ENCODE peak calls at places on chromosomes 6 and 20, in ten cellular contexts. K is sigmoid colon, Y is cardiac fibroblast, M is cardiac muscle cell, D is AG09309, C is spleen, B is thoracic aorta, I is body of pancreas, L is BJ, G is Panc1. J is an unnamed sample.

GRCh38 chr6:165321150-165321549 is 11.7 kb upstream of the C6orf118 start:
- DNase-seq in K (no peak), Y (no peak), M (no peak), D (no peak), C (no peak), B (no peak), I (no peak), L (no peak), G (no peak), J (no peak)

GRCh38 chr20:50023116-50023802 is 40.5 kb downstream of the SNAI1 start:
- DNase-seq in K (no peak), Y (no peak), M (no peak), D (no peak), C (no peak), B (no peak), I (no peak), L (no peak), G (no peak), J (no peak)

GRCh38 chr6:139230421-139230840 is 61.4 kb downstream of the TXLNB start:
- DNase-seq in K (peak; percentile 71), Y (peak; percentile 52), M (peak; percentile 43), D (no peak), C (no peak), B (no peak), I (no peak), L (no peak), G (no peak), J (no peak)

GRCh38 chr6:27752038-27752885 is 159.9 kb downstream of the OR2B2 start:
- DNase-seq in K (peak; percentile 72), Y (peak; percentile 87), M (peak; percentile 88), D (peak; percentile 45), C (peak; percentile 81), B (no peak), I (peak; percentile 64), L (peak; percentile 33), G (peak; percentile 82), J (peak; percentile 67)

GRCh38 chr20:41245086-41245707 is 72.3 kb downstream of the ZHX3 start:
- DNase-seq in K (peak; percentile 71), Y (peak; percentile 43), M (peak; percentile 54), D (no peak), C (no peak), B (no peak), I (no peak), L (no peak), G (no peak), J (no peak)

GRCh38 chr6:133130863-133131262 is 110.3 kb upstream of the EYA4 start:
- DNase-seq in K (no peak), Y (peak; percentile 22), M (peak; percentile 52), D (no peak), C (no peak), B (no peak), I (peak; percentile 21), L (peak; percentile 9), G (no peak), J (no peak)

GRCh38 chr6:16697437-16698162 is 63.7 kb downstream of the ATXN1 start:
- DNase-seq in K (no peak), Y (no peak), M (no peak), D (no peak), C (no peak), B (no peak), I (no peak), L (no peak), G (no peak), J (no peak)

GRCh38 chr6:93105017-93105416 is 314.3 kb downstream of the EPHA7 start:
- DNase-seq in K (no peak), Y (peak; percentile 8), M (peak; percentile 69), D (no peak), C (no peak), B (no peak), I (no peak), L (no peak), G (no peak), J (no peak)

GRCh38 chr6:107386904-107387303 is 72.5 kb downstream of the PDSS2 start:
- DNase-seq in K (no peak), Y (no peak), M (no peak), D (no peak), C (no peak), B (no peak), I (no peak), L (no peak), G (no peak), J (no peak)

GRCh38 chr20:60598528-60598927 is 640.3 kb downstream of the CDH26 start:
- DNase-seq in K (no peak), Y (no peak), M (no peak), D (no peak), C (no peak), B (no peak), I (no peak), L (no peak), G (no peak), J (no peak)

GRCh38 chr6:41437604-41438003 is 102.2 kb downstream of the NCR2 start:
- DNase-seq in K (no peak), Y (no peak), M (no peak), D (no peak), C (no peak), B (no peak), I (no peak), L (no peak), G (no peak), J (no peak)

GRCh38 chr20:5039255-5039657 is 37.9 kb upstream of the SLC23A2 start:
- DNase-seq in K (no peak), Y (no peak), M (no peak), D (no peak), C (peak; percentile 80), B (no peak), I (no peak), L (no peak), G (no peak), J (peak; percentile 55)

GRCh38 chr6:90302320-90302719 is 5.7 kb upstream of the BACH2 start:
- DNase-seq in K (no peak), Y (no peak), M (no peak), D (no peak), C (no peak), B (no peak), I (no peak), L (no peak), G (no peak), J (no peak)
- TF ChIP-seq CTCF in K (no peak), Y (no peak), M (no peak), D (peak; percentile 62), C (no peak), B (no peak), I (no peak), L (peak; percentile 11), G (no peak), J (no peak)

DNA sequence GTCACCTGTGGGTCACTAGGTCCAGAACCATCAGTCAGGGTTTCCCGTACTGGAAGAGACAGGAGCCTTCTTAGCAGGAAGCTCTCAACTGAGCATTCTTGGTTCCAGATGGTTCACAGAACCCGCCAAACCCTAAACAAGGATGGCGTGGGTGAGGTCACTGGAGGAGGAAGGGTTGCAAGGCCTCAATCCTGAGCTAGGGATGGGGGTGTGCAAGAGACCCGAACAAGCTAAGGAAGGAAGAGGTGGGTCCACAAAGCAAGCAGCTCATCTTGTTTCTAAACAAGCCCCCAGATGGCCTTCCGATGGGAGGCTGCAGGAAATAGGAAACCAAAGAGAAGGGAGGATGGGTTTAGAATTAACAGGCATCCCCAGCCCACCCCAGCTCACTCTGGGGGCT is 92.7 kb downstream of the PREX1 start:
- DNase-seq in K (peak; percentile 28), Y (no peak), M (peak; percentile 15), D (no peak), C (no peak), B (no peak), I (no peak), L (no peak), G (no peak), J (no peak)
- TF ChIP-seq CTCF in K (no peak), Y (no peak), M (no peak), D (no peak), C (no peak), B (no peak), I (no peak), L (no peak), G (no peak), J (no peak)

GRCh38 chr6:11241793-11242201 is 9.3 kb upstream of the NEDD9 start:
- DNase-seq in K (peak; percentile 79), Y (peak; percentile 58), M (peak; percentile 75), D (no peak), C (peak; percentile 75), B (peak; percentile 43), I (peak; percentile 81), L (no peak), G (no peak), J (no peak)
- TF ChIP-seq CTCF in K (peak; percentile 24), Y (peak; percentile 80), M (peak; percentile 97), D (peak; percentile 52), C (peak; percentile 35), B (peak; percentile 90), I (peak; percentile 79), L (peak; percentile 66), G (peak; percentile 57), J (no peak)

GRCh38 chr20:25278636-25279361 is 30.9 kb downstream of the PYGB start:
- DNase-seq in K (peak; percentile 62), Y (no peak), M (no peak), D (no peak), C (peak; percentile 71), B (no peak), I (peak; percentile 8), L (no peak), G (no peak), J (no peak)

GRCh38 chr20:25279403-25279802 is 31.5 kb downstream of the PYGB start:
- DNase-seq in K (no peak), Y (peak; percentile 33), M (no peak), D (no peak), C (peak; percentile 8), B (no peak), I (no peak), L (no peak), G (no peak), J (no peak)

GRCh38 chr20:25280574-25281535 is 33.0 kb downstream of the PYGB start:
- DNase-seq in K (peak; percentile 59), Y (no peak), M (no peak), D (no peak), C (peak; percentile 79), B (no peak), I (peak; percentile 10), L (no peak), G (no peak), J (no peak)

GRCh38 chr20:25281541-25281991 is 33.7 kb downstream of the PYGB start:
- DNase-seq in K (peak; percentile 60), Y (no peak), M (no peak), D (no peak), C (peak; percentile 86), B (no peak), I (peak; percentile 8), L (no peak), G (no peak), J (peak; percentile 52)

GRCh38 chr20:25280051-25280573 is 32.2 kb downstream of the PYGB start:
- DNase-seq in K (peak; percentile 82), Y (no peak), M (no peak), D (no peak), C (peak; percentile 72), B (no peak), I (peak; percentile 72), L (no peak), G (no peak), J (peak; percentile 30)
- TF ChIP-seq CTCF in K (no peak), Y (no peak), M (no peak), D (no peak), C (no peak), B (no peak), I (no peak), L (no peak), G (no peak), J (no peak)

GRCh38 chr6:148608211-148608951 is 138.4 kb upstream of the UST start:
- DNase-seq in K (no peak), Y (peak; percentile 55), M (peak; percentile 32), D (no peak), C (no peak), B (no peak), I (no peak), L (no peak), G (no peak), J (no peak)
- TF ChIP-seq CTCF in K (no peak), Y (peak; percentile 66), M (peak; percentile 62), D (peak; percentile 58), C (peak; percentile 53), B (no peak), I (no peak), L (peak; percentile 59), G (peak; percentile 49), J (no peak)